ENCODE peak calls at places on chromosomes 4 and X, in ten cellular contexts. H, C, W, L, X, N, G, J, E and Z are unnamed samples.
A peak's percentile ranks its signal among the peaks of the same experiment; 100 is the strongest.

GRCh38 chrX:44244008-44244407 is 99.5 kb downstream of the EFHC2 start:
- DNase-seq in H (no peak), C (no peak), W (no peak), L (no peak), X (no peak), N (peak; percentile 32), G (peak; percentile 38), J (no peak), E (peak; percentile 44), Z (no peak)

GRCh38 chr4:83361416-83362196 is 27.0 kb upstream of the HPSE start:
- DNase-seq in H (no peak), C (no peak), W (no peak), L (no peak), X (no peak), N (peak; percentile 7), G (no peak), J (no peak), E (no peak), Z (no peak)

GRCh38 chr4:29002151-29002550 is 1718.0 kb upstream of the PCDH7 start:
- DNase-seq in H (no peak), C (no peak), W (no peak), L (no peak), X (no peak), N (no peak), G (no peak), J (no peak), E (no peak), Z (no peak)

GRCh38 chrX:81316163-81316562 is 114.3 kb downstream of the SH3BGRL start:
- DNase-seq in H (no peak), C (no peak), W (no peak), L (no peak), X (no peak), N (peak; percentile 50), G (peak; percentile 68), J (no peak), E (no peak), Z (no peak)

GRCh38 chr4:182711211-182711610 is 206.0 kb downstream of the DCTD start:
- DNase-seq in H (no peak), C (no peak), W (no peak), L (no peak), X (no peak), N (peak; percentile 33), G (no peak), J (no peak), E (peak; percentile 20), Z (no peak)

GRCh38 chr4:62917649-62918048 is 1491.6 kb downstream of the TECRL start:
- DNase-seq in H (no peak), C (no peak), W (no peak), L (no peak), X (no peak), N (no peak), G (peak; percentile 4), J (no peak), E (no peak), Z (no peak)

GRCh38 chr4:63787326-63787725 is 621.9 kb downstream of the TECRL start:
- DNase-seq in H (no peak), C (no peak), W (no peak), L (no peak), X (no peak), N (no peak), G (no peak), J (no peak), E (no peak), Z (no peak)

GRCh38 chr4:128721896-128722295 is 87.6 kb upstream of the JADE1 start:
- DNase-seq in H (no peak), C (no peak), W (no peak), L (no peak), X (no peak), N (no peak), G (no peak), J (no peak), E (no peak), Z (no peak)

GRCh38 chrX:50381729-50382415 is 88.8 kb downstream of the DGKK start:
- DNase-seq in H (no peak), C (no peak), W (no peak), L (no peak), X (no peak), N (no peak), G (no peak), J (no peak), E (no peak), Z (no peak)

GRCh38 chr4:107261241-107261874 is 225.2 kb upstream of the DKK2 start:
- DNase-seq in H (no peak), C (no peak), W (no peak), L (no peak), X (no peak), N (peak; percentile 64), G (peak; percentile 63), J (no peak), E (no peak), Z (no peak)

GRCh38 chrX:100615015-100615414 is 21.6 kb downstream of the TSPAN6 start:
- DNase-seq in H (no peak), C (no peak), W (no peak), L (no peak), X (no peak), N (peak; percentile 64), G (peak; percentile 50), J (no peak), E (peak; percentile 45), Z (no peak)

GRCh38 chr4:120653790-120654189 is 268.7 kb downstream of the PRDM5 start:
- DNase-seq in H (no peak), C (no peak), W (no peak), L (no peak), X (no peak), N (no peak), G (no peak), J (no peak), E (no peak), Z (no peak)

GRCh38 chrX:46849933-46850332 is 13.1 kb downstream of the RP2 start:
- DNase-seq in H (no peak), C (no peak), W (no peak), L (no peak), X (no peak), N (peak; percentile 37), G (peak; percentile 28), J (no peak), E (no peak), Z (no peak)

GRCh38 chrX:109274806-109275205 is 207.1 kb downstream of the GUCY2F start:
- DNase-seq in H (no peak), C (no peak), W (no peak), L (no peak), X (no peak), N (no peak), G (no peak), J (no peak), E (no peak), Z (no peak)

GRCh38 chrX:155070975-155071693 is at the start of the genes BRCC3, CMC4 and MTCP1:
- DNase-seq in H (peak; percentile 68), C (peak; percentile 70), W (peak; percentile 79), L (peak; percentile 63), X (peak; percentile 34), N (peak; percentile 75), G (peak; percentile 81), J (peak; percentile 90), E (peak; percentile 87), Z (peak; percentile 79)

GRCh38 chr4:98510757-98511517 is 147.5 kb downstream of the TSPAN5 start:
- DNase-seq in H (no peak), C (no peak), W (no peak), L (no peak), X (no peak), N (peak; percentile 94), G (peak; percentile 79), J (no peak), E (peak; percentile 66), Z (no peak)

GRCh38 chr4:26484538-26484937 is 5.7 kb downstream of the CCKAR start:
- DNase-seq in H (no peak), C (no peak), W (no peak), L (no peak), X (no peak), N (peak; percentile 17), G (no peak), J (no peak), E (no peak), Z (no peak)

GRCh38 chrX:100995469-100995868 is 26.0 kb downstream of the ARL13A start:
- DNase-seq in H (no peak), C (no peak), W (no peak), L (no peak), X (no peak), N (peak; percentile 91), G (peak; percentile 78), J (no peak), E (peak; percentile 60), Z (no peak)

GRCh38 chr4:139770361-139770760 is 104.7 kb downstream of the MGST2 start:
- DNase-seq in H (no peak), C (no peak), W (peak; percentile 45), L (no peak), X (no peak), N (no peak), G (no peak), J (no peak), E (peak; percentile 20), Z (no peak)

GRCh38 chr4:73520821-73521220 is 39.3 kb downstream of the AFM start:
- DNase-seq in H (no peak), C (no peak), W (no peak), L (no peak), X (no peak), N (peak; percentile 63), G (peak; percentile 72), J (no peak), E (no peak), Z (no peak)

GRCh38 chrX:9816094-9816700 is 30.0 kb downstream of the SHROOM2 start:
- DNase-seq in H (no peak), C (no peak), W (no peak), L (no peak), X (no peak), N (peak; percentile 46), G (peak; percentile 8), J (no peak), E (no peak), Z (no peak)

GRCh38 chr4:74539043-74539790 is 94.3 kb downstream of the AREG start:
- DNase-seq in H (no peak), C (no peak), W (no peak), L (no peak), X (no peak), N (peak; percentile 53), G (peak; percentile 65), J (no peak), E (no peak), Z (no peak)

GRCh38 chr4:186699881-186700397 is 23.7 kb downstream of the FAT1 start:
- DNase-seq in H (no peak), C (no peak), W (no peak), L (no peak), X (no peak), N (no peak), G (no peak), J (no peak), E (no peak), Z (no peak)

GRCh38 chr4:151540728-151541437 is 131.9 kb downstream of the FHIP1A start:
- DNase-seq in H (no peak), C (no peak), W (no peak), L (no peak), X (no peak), N (peak; percentile 95), G (peak; percentile 100), J (no peak), E (peak; percentile 50), Z (no peak)

GRCh38 chrX:65601530-65602281 is 65.7 kb upstream of the MSN start:
- DNase-seq in H (peak; percentile 26), C (peak; percentile 37), W (peak; percentile 75), L (no peak), X (peak; percentile 38), N (peak; percentile 85), G (peak; percentile 65), J (peak; percentile 71), E (peak; percentile 60), Z (peak; percentile 85)

GRCh38 chr4:153929651-153930050 is 140.8 kb upstream of the SFRP2 start:
- DNase-seq in H (no peak), C (no peak), W (no peak), L (no peak), X (no peak), N (no peak), G (no peak), J (no peak), E (no peak), Z (no peak)

GRCh38 chr4:40586034-40586433 is 43.6 kb downstream of the RBM47 start:
- DNase-seq in H (no peak), C (no peak), W (no peak), L (no peak), X (no peak), N (peak; percentile 53), G (peak; percentile 68), J (no peak), E (no peak), Z (no peak)

GRCh38 chr4:68864438-68865177 is 48.8 kb downstream of the UGT2B10 start:
- DNase-seq in H (no peak), C (no peak), W (no peak), L (no peak), X (no peak), N (no peak), G (peak; percentile 83), J (no peak), E (no peak), Z (peak; percentile 49)